ENCODE peak calls at places on chromosome 17, in four cellular contexts. I is NB4, U is cardiac fibroblast, Q is heart right ventricle. M is an unnamed sample.
A peak's percentile ranks its signal among the peaks of the same experiment; 100 is the strongest.

GRCh38 chr17:37079065-37079708 is 130.4 kb downstream of the AATF start:
- DNase-seq in I (no peak), U (no peak), Q (no peak), M (no peak)

GRCh38 chr17:64969046-64969501 is 49.8 kb upstream of the LRRC37A3 start:
- DNase-seq in I (no peak), U (no peak), Q (no peak), M (no peak)

GRCh38 chr17:34369571-34369970 is 6.5 kb upstream of the CCL1 start:
- DNase-seq in I (no peak), U (no peak), Q (no peak), M (no peak)

GRCh38 chr17:49687878-49688491 is 10.1 kb upstream of the SPOP start:
- DNase-seq in I (peak; percentile 39), U (peak; percentile 71), Q (no peak), M (no peak)

GRCh38 chr17:11932337-11932898 is 64.9 kb downstream of the ZNF18 start:
- DNase-seq in I (no peak), U (no peak), Q (no peak), M (no peak)

GRCh38 chr17:43759836-43760235 is 1.2 kb upstream of the SOST start:
- DNase-seq in I (no peak), U (no peak), Q (no peak), M (no peak)

GRCh38 chr17:3667366-3668278 is 756 bp downstream of the TAX1BP3 start:
- DNase-seq in I (peak; percentile 49), U (peak; percentile 93), Q (peak; percentile 91), M (peak; percentile 76)

GRCh38 chr17:29115906-29116651 is 64.1 kb downstream of the MYO18A start:
- DNase-seq in I (peak; percentile 77), U (peak; percentile 67), Q (no peak), M (no peak)

GRCh38 chr17:50056961-50057330 is 1.0 kb downstream of the ITGA3 start:
- DNase-seq in I (no peak), U (peak; percentile 62), Q (no peak), M (peak; percentile 23)

GRCh38 chr17:60223456-60223855 is 73.7 kb downstream of the CA4 start:
- DNase-seq in I (no peak), U (no peak), Q (no peak), M (no peak)

GRCh38 chr17:64196626-64197025 is 66.4 kb downstream of the TEX2 start:
- DNase-seq in I (no peak), U (peak; percentile 89), Q (no peak), M (no peak)

GRCh38 chr17:59439261-59439660 is 107.8 kb downstream of the YPEL2 start:
- DNase-seq in I (no peak), U (no peak), Q (no peak), M (no peak)

GRCh38 chr17:21452377-21453143 is 76.4 kb downstream of the KCNJ12 start:
- DNase-seq in I (peak; percentile 78), U (peak; percentile 79), Q (peak; percentile 40), M (peak; percentile 75)

GRCh38 chr17:79850571-79851460 is 11.6 kb upstream of the CBX4 start:
- DNase-seq in I (peak; percentile 45), U (peak; percentile 86), Q (no peak), M (no peak)

GRCh38 chr17:34626141-34626681 is 46.8 kb downstream of the TMEM132E start:
- DNase-seq in I (no peak), U (no peak), Q (no peak), M (no peak)

GRCh38 chr17:74825952-74826713 is 33.6 kb downstream of the GRIN2C start:
- DNase-seq in I (no peak), U (no peak), Q (no peak), M (no peak)

GRCh38 chr17:83086197-83086880 is 6.9 kb downstream of the METRNL start:
- DNase-seq in I (no peak), U (no peak), Q (no peak), M (no peak)

GRCh38 chr17:46151762-46152161 is 41.5 kb downstream of the KANSL1 start:
- DNase-seq in I (no peak), U (no peak), Q (no peak), M (no peak)

GRCh38 chr17:48612854-48613691 is 2.0 kb downstream of the HOXB8 start:
- DNase-seq in I (peak; percentile 56), U (no peak), Q (no peak), M (no peak)

GRCh38 chr17:48612456-48612853 is 1.6 kb upstream of the HOXB7 start:
- DNase-seq in I (no peak), U (no peak), Q (no peak), M (no peak)

GRCh38 chr17:48614904-48615211 is 234 bp downstream of the HOXB8 start:
- DNase-seq in I (no peak), U (no peak), Q (no peak), M (no peak)

GRCh38 chr17:48615212-48615962 is at the start of gene HOXB8:
- DNase-seq in I (no peak), U (no peak), Q (no peak), M (no peak)

DNA sequence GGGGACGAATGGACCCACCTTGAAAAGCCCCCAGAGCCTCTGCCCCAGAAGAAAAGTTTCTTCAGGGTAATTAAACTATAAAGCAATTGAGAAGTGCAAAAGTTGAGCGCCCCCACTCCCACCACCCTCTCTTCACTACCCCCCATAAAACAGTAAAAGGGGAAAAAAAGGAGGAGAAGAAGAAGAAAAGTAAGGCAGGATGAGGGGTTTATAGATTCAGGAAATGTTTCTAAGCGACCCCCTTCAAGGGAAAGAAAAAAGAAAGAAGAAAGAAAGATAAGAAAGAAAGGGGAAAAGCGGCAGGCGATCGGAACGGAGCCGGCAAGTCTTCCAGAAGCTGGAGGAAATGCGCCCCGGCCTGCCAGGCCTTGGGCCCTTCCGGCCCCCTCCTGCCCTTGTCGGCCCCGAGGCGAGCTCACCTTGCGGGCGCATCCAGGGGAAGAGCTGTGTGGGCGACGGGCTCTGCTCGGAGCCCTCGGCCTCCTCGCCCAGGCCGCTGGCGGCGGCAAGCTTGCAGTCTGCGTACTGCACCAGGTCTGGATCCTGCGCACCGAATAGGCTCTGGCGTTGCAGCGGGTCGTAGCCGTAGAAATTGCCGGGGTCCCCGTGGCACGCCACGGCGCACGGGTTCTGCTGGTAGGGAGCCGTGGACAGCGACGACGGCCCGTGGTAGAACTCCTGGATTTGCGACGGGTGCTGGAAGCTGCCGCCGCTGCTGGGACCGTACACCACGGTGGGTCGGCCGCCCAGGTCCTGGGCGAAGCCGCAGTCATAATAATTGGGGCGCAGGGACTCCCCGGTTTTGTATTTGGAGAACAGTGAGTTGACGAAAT is 1.0 kb downstream of the HOXB8 start:
- DNase-seq in I (no peak), U (no peak), Q (no peak), M (no peak)
- H3K4me3 ChIP-seq in I (no peak overlapping the region), U (no peak overlapping the region), Q (no peak overlapping the region), M (no peak overlapping the region)

GRCh38 chr17:39671651-39672521 is 3.6 kb downstream of the PNMT start:
- DNase-seq in I (peak; percentile 67), U (peak; percentile 37), Q (peak; percentile 74), M (no peak)

GRCh38 chr17:39672522-39673334 is 4.5 kb downstream of the PNMT start:
- DNase-seq in I (no peak), U (no peak), Q (no peak), M (no peak)

GRCh38 chr17:39668141-39668924 is at the start of gene PNMT:
- DNase-seq in I (peak; percentile 87), U (peak; percentile 50), Q (peak; percentile 83), M (peak; percentile 59)

GRCh38 chr17:39669897-39670735 is 1.9 kb downstream of the PNMT start:
- DNase-seq in I (no peak), U (no peak), Q (no peak), M (no peak)

DNA sequence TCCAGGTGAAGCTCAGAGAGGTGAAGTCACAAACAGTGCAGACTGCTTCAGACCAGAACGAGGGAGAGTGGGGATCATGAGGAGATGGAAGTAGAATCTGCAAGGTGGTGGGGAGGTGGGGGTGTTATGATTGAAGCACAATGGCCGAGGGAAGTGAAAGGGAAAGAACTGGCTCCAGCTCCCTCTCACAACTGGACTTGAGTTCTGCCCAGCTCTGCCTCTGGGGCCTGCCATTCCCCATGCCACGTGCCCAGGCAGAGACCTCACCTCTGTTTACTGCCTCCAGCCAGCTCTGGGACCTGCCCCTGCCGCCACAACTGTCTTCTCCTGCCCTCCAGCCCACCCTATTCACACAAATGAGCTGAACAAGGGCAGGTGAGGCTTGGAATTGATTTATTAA is 2.5 kb downstream of the PNMT start:
- DNase-seq in I (no peak), U (no peak), Q (no peak), M (no peak)
- TF ChIP-seq CTCF in I (no peak), U (no peak), Q (no peak), M (no peak)

GRCh38 chr17:8154608-8155152 is 2.5 kb upstream of the PER1 start:
- DNase-seq in I (no peak), U (peak; percentile 34), Q (no peak), M (no peak)

GRCh38 chr17:8155341-8156173 is 3.4 kb upstream of the PER1 start:
- DNase-seq in I (no peak), U (peak; percentile 38), Q (no peak), M (no peak)

GRCh38 chr17:8152981-8153549 is 861 bp upstream of the PER1 start:
- DNase-seq in I (no peak), U (no peak), Q (peak; percentile 13), M (no peak)

GRCh38 chr17:8153550-8153956 is 1.3 kb upstream of the PER1 start:
- DNase-seq in I (peak; percentile 47), U (peak; percentile 99), Q (peak; percentile 59), M (peak; percentile 82)

DNA sequence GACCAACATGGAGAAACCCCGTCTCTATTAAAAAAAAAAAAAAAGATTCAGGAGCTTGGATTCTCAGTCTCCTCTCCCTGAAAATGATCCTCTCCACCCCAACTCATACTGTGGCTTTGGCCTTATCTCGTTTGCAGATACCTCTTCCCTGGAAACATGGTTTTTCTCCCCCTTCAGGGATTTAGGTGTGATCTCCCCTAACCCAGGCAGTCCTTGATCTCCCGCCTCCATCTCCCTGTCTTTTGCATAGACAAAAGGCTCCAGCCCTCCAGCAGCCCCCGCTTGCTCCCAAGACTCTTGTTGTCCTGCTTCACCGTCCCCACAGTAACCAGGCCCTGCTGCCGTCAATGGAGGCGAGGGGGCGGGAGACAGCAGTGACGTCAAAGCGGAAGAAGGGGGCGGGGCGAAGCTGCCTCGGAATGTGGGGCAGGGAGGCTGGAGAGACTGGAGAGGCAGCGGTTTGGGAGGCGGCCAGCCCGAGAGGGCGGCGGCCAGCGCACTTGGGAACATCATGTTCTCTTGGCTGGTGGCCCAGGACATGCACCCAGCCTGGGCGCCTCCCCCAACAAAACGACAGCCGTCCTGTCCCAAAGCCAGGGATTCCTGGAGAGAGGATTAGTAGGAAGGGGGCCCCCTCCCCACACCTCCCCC is 1.9 kb upstream of the PER1 start:
- DNase-seq in I (peak; percentile 78), U (peak; percentile 100), Q (peak; percentile 100), M (peak; percentile 97)
- H3K4me3 ChIP-seq in I (no peak overlapping the region), U (peak overlapping the region; percentile 82), Q (peak overlapping the region; percentile 91), M (peak overlapping the region; percentile 83)

GRCh38 chr17:66915204-66915611 is 49.3 kb upstream of the CACNG4 start:
- DNase-seq in I (peak; percentile 24), U (peak; percentile 14), Q (no peak), M (no peak)
- TF ChIP-seq CTCF in I (peak; percentile 28), U (peak; percentile 5), Q (peak; percentile 27), M (no peak)